ENCODE peak calls at places on chromosomes 4 and X, in four cellular contexts. L is HepG2, K is A549, F is lower leg skin. E is an unnamed sample.
A peak's percentile ranks its signal among the peaks of the same experiment; 100 is the strongest.

GRCh38 chr4:5361968-5362367 is 310.7 kb downstream of the STK32B start:
- DNase-seq in F (no peak), K (no peak), L (no peak), E (peak; percentile 30)

GRCh38 chr4:176902710-176903323 is 110.1 kb upstream of the VEGFC start:
- DNase-seq in K (no peak), F (no peak), L (no peak), E (no peak)

GRCh38 chr4:11367371-11367770 is 61.3 kb downstream of the HS3ST1 start:
- DNase-seq in F (peak; percentile 53), K (no peak), L (no peak), E (no peak)

GRCh38 chr4:139734201-139734874 is 68.7 kb downstream of the MGST2 start:
- DNase-seq in K (no peak), L (no peak), F (peak; percentile 53), E (no peak)

GRCh38 chr4:20944961-20945360 is 244.7 kb downstream of the PACRGL start:
- DNase-seq in L (no peak), F (no peak), K (no peak), E (no peak)

GRCh38 chr4:140137654-140138053 is 16.3 kb downstream of the MAML3 start:
- DNase-seq in L (no peak), F (no peak), K (no peak), E (no peak)

GRCh38 chr4:187128226-187128625 is 404.6 kb upstream of the FAT1 start:
- DNase-seq in K (no peak), L (no peak), F (no peak), E (no peak)

GRCh38 chr4:147362868-147363440 is 117.9 kb upstream of the EDNRA start:
- DNase-seq in L (no peak), K (no peak), F (peak; percentile 22), E (no peak)

GRCh38 chr4:66853845-66854244 is 691.5 kb downstream of the CENPC start:
- DNase-seq in F (no peak), K (no peak), L (no peak), E (no peak)

GRCh38 chrX:52082578-52082977 is 13.6 kb upstream of the MAGED4B start:
- DNase-seq in F (no peak), K (no peak), L (no peak), E (no peak)

GRCh38 chr4:113511944-113512343 is 249.6 kb downstream of the CAMK2D start:
- DNase-seq in F (no peak), K (no peak), L (no peak), E (no peak)

GRCh38 chr4:111991797-111992196 is 153.5 kb upstream of the FAM241A start:
- DNase-seq in F (peak; percentile 21), L (no peak), K (peak; percentile 11), E (no peak)

GRCh38 chr4:99808260-99808857 is 8.3 kb upstream of the DAPP1 start:
- DNase-seq in L (peak; percentile 49), K (peak; percentile 46), F (no peak), E (peak; percentile 61)

GRCh38 chrX:66833426-66833825 is 194.5 kb upstream of the EDA2R start:
- DNase-seq in L (no peak), F (no peak), K (no peak), E (no peak)

GRCh38 chr4:157999723-158000122 is 173.1 kb downstream of the GASK1B start:
- DNase-seq in F (no peak), L (no peak), K (no peak), E (no peak)

GRCh38 chr4:66691101-66691500 is 854.2 kb downstream of the CENPC start:
- DNase-seq in K (no peak), L (no peak), F (no peak), E (no peak)

GRCh38 chrX:9378980-9379696 is 85.7 kb upstream of the TBL1X start:
- DNase-seq in L (no peak), F (no peak), K (no peak), E (no peak)

GRCh38 chr4:110088670-110089069 is 109.7 kb downstream of the ELOVL6 start:
- DNase-seq in K (no peak), L (no peak), F (no peak), E (peak; percentile 35)

GRCh38 chrX:109281478-109282275 is 200.2 kb downstream of the GUCY2F start:
- DNase-seq in L (no peak), F (no peak), K (no peak), E (no peak)

GRCh38 chrX:76427560-76428242 is at the start of gene MAGEE1:
- DNase-seq in K (peak; percentile 50), L (peak; percentile 34), F (peak; percentile 35), E (peak; percentile 72)

GRCh38 chr4:108367751-108368150 is 199.0 kb upstream of the LEF1 start:
- DNase-seq in K (no peak), L (no peak), F (no peak), E (no peak)

GRCh38 chr4:159787901-159788300 is 685.0 kb downstream of the RAPGEF2 start:
- DNase-seq in L (no peak), K (no peak), F (no peak), E (no peak)

GRCh38 chr4:159455675-159456235 is 352.9 kb downstream of the RAPGEF2 start:
- DNase-seq in L (peak; percentile 49), F (no peak), K (peak; percentile 49), E (peak; percentile 40)

GRCh38 chr4:22313974-22314373 is 201.9 kb downstream of the ADGRA3 start:
- DNase-seq in L (no peak), K (no peak), F (no peak), E (no peak)
- TF ChIP-seq POLR2A in L (no peak), K (no peak), F (no peak), E (no peak)

GRCh38 chr4:128810871-128811570 is 1.5 kb downstream of the JADE1 start:
- DNase-seq in F (peak; percentile 70), K (peak; percentile 60), L (peak; percentile 88), E (peak; percentile 84)
- TF ChIP-seq POLR2A in F (no peak), K (peak; percentile 44), L (peak; percentile 63), E (peak; percentile 70)

GRCh38 chr4:6782147-6782845 is at the start of gene KIAA0232:
- DNase-seq in K (peak; percentile 76), F (peak; percentile 75), L (peak; percentile 68), E (peak; percentile 97)
- TF ChIP-seq POLR2A in K (peak; percentile 25), F (no peak), L (no peak), E (peak; percentile 52)

GRCh38 chrX:135489542-135489941 is 30.9 kb upstream of the INTS6L start:
- DNase-seq in L (no peak), K (no peak), F (no peak), E (no peak)

GRCh38 chrX:135480076-135480475 is 40.4 kb upstream of the INTS6L start:
- DNase-seq in K (no peak), L (no peak), F (no peak), E (no peak)

GRCh38 chrX:135481696-135482179 is 38.7 kb upstream of the INTS6L start:
- DNase-seq in K (no peak), F (no peak), L (no peak), E (no peak)

GRCh38 chrX:135484636-135485289 is 35.7 kb upstream of the INTS6L start:
- DNase-seq in K (no peak), L (peak; percentile 2), F (no peak), E (peak; percentile 47)
- TF ChIP-seq POLR2A in K (no peak), L (no peak), F (no peak), E (no peak)

DNA sequence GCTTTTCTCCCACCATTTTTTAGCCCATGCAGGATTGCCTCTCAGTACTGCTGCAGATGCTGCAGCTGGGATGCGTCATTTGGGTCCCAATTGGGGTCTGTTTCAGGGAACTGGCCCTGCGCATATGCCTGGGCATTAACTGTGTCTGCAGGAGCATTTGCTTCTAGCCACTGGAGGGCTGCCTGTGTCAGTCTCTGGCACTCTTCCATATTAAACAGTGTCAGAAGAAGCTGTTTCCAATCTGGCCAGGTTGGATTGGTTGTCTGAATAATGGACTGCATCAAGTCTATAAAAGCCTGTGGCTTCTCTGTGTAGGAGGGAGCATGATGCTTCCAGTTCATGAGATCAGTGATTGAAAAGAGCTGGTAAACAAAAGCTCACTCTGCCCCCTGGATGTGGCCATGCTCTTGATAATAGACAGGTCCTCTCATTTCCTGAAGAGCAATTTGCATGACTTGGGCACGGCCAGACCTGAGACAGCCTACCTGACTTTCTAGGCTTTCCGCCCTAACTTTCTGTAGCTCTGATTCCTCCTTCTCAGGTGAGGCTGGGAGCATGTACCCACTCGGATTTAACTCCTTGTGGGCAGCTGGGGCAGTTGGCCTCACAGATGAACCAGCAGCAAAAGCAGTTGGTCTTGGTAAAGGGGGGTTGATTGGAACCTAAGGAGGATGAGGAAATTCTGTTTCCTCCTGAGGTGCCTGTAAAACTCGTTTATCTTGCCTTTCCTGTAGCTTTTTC is 29.2 kb downstream of the SULT1E1 start:
- DNase-seq in L (peak; percentile 81), F (no peak), K (no peak), E (peak; percentile 7)
- TF ChIP-seq POLR2A in L (no peak), F (no peak), K (no peak), E (no peak)

GRCh38 chr4:146054676-146055075 is 116.1 kb upstream of the ZNF827 start:
- DNase-seq in K (no peak), L (no peak), F (no peak), E (no peak)
- TF ChIP-seq POLR2A in K (no peak), L (no peak), F (no peak), E (no peak)

E was measured in erythroblast.